ENCODE peak calls at places on chromosomes 6 and 20, in six cellular contexts. One of them, this sample, is unnamed.

GRCh38 chr6:18044108-18044783 is 56.8 kb upstream of the KIF13A start:
- DNase-seq in stimulated activated CD4-positive, alpha-beta T cell treated with anti-CD3 and anti-CD28 coated beads, Interleukin-1b, Interleukin-23, amount 100 ng/mL, for 24 hours: no peak
- DNase-seq in ACHN: no peak
- DNase-seq in omental fat pad: no peak
- DNase-seq in EL: no peak
- DNase-seq in left cardiac atrium: no peak
- DNase-seq in this sample: no peak

GRCh38 chr6:116011520-116011919 is 49.2 kb downstream of the FRK start:
- DNase-seq in EL: no peak
- DNase-seq in left cardiac atrium: no peak
- DNase-seq in stimulated activated CD4-positive, alpha-beta T cell treated with anti-CD3 and anti-CD28 coated beads, Interleukin-1b, Interleukin-23, amount 100 ng/mL, for 24 hours: no peak
- DNase-seq in ACHN: no peak
- DNase-seq in omental fat pad: no peak
- DNase-seq in this sample: no peak

GRCh38 chr6:133948472-133948871 is 4.6 kb upstream of the TBPL1 start:
- DNase-seq in left cardiac atrium: no peak
- DNase-seq in EL: no peak
- DNase-seq in omental fat pad: no peak
- DNase-seq in ACHN: no peak
- DNase-seq in stimulated activated CD4-positive, alpha-beta T cell treated with anti-CD3 and anti-CD28 coated beads, Interleukin-1b, Interleukin-23, amount 100 ng/mL, for 24 hours: no peak
- DNase-seq in this sample: no peak

GRCh38 chr6:105681061-105681460 is 278.2 kb upstream of the PREP start:
- DNase-seq in EL: no peak
- DNase-seq in left cardiac atrium: no peak
- DNase-seq in stimulated activated CD4-positive, alpha-beta T cell treated with anti-CD3 and anti-CD28 coated beads, Interleukin-1b, Interleukin-23, amount 100 ng/mL, for 24 hours: no peak
- DNase-seq in omental fat pad: no peak
- DNase-seq in ACHN: no peak
- DNase-seq in this sample: no peak

GRCh38 chr20:54134445-54135220 is 39.2 kb downstream of the CYP24A1 start:
- DNase-seq in omental fat pad: no peak
- DNase-seq in ACHN: no peak
- DNase-seq in stimulated activated CD4-positive, alpha-beta T cell treated with anti-CD3 and anti-CD28 coated beads, Interleukin-1b, Interleukin-23, amount 100 ng/mL, for 24 hours: no peak
- DNase-seq in EL: peak; percentile 93
- DNase-seq in left cardiac atrium: no peak
- DNase-seq in this sample: no peak

GRCh38 chr6:164048840-164049239 is 634.3 kb downstream of the QKI start:
- DNase-seq in EL: peak; percentile 23
- DNase-seq in ACHN: no peak
- DNase-seq in omental fat pad: no peak
- DNase-seq in left cardiac atrium: no peak
- DNase-seq in stimulated activated CD4-positive, alpha-beta T cell treated with anti-CD3 and anti-CD28 coated beads, Interleukin-1b, Interleukin-23, amount 100 ng/mL, for 24 hours: no peak
- DNase-seq in this sample: no peak

GRCh38 chr6:133764011-133764812 is 124.7 kb upstream of the TCF21 start:
- DNase-seq in left cardiac atrium: no peak
- DNase-seq in EL: peak; percentile 64
- DNase-seq in omental fat pad: no peak
- DNase-seq in ACHN: no peak
- DNase-seq in stimulated activated CD4-positive, alpha-beta T cell treated with anti-CD3 and anti-CD28 coated beads, Interleukin-1b, Interleukin-23, amount 100 ng/mL, for 24 hours: no peak
- DNase-seq in this sample: no peak

GRCh38 chr6:32937230-32937633 is 3.6 kb downstream of the HLA-DMB start:
- DNase-seq in left cardiac atrium: no peak
- DNase-seq in omental fat pad: no peak
- DNase-seq in stimulated activated CD4-positive, alpha-beta T cell treated with anti-CD3 and anti-CD28 coated beads, Interleukin-1b, Interleukin-23, amount 100 ng/mL, for 24 hours: no peak
- DNase-seq in EL: no peak
- DNase-seq in ACHN: no peak
- DNase-seq in this sample: peak; percentile 68

GRCh38 chr20:33026779-33027759 is 4.4 kb upstream of the BPIFB6 start:
- DNase-seq in omental fat pad: no peak
- DNase-seq in stimulated activated CD4-positive, alpha-beta T cell treated with anti-CD3 and anti-CD28 coated beads, Interleukin-1b, Interleukin-23, amount 100 ng/mL, for 24 hours: no peak
- DNase-seq in EL: no peak
- DNase-seq in left cardiac atrium: no peak
- DNase-seq in ACHN: no peak
- DNase-seq in this sample: no peak

This sample was measured in Ammon's horn.